ENCODE peak calls at places on chromosomes 4 and X, in five cellular contexts. P, Y, D, O and Q are unnamed samples.

GRCh38 chrX:41300758-41301437 is 33.1 kb upstream of the DDX3X start:
- DNase-seq in D (peak; percentile 42), O (no peak), Y (no peak), P (no peak), Q (no peak)

GRCh38 chrX:39871648-39872047 is 226.1 kb downstream of the BCOR start:
- DNase-seq in O (no peak), Y (no peak), D (no peak), P (no peak), Q (no peak)

GRCh38 chr4:71006203-71006907 is 12.9 kb downstream of the DCK start:
- DNase-seq in D (no peak), P (no peak), O (peak; percentile 57), Y (no peak), Q (no peak)

GRCh38 chrX:41922125-41922521 is 1.2 kb downstream of the CASK start:
- DNase-seq in O (no peak), Y (no peak), D (peak; percentile 32), P (no peak), Q (no peak)

GRCh38 chr4:2252530-2252924 is 9.4 kb downstream of the MXD4 start:
- DNase-seq in O (peak; percentile 13), P (no peak), Y (peak; percentile 49), D (no peak), Q (no peak)

GRCh38 chr4:56803473-56803872 is 18.0 kb downstream of the SPINK2 start:
- DNase-seq in Y (no peak), O (no peak), D (peak; percentile 15), P (no peak), Q (no peak)

GRCh38 chr4:117326091-117326490 is 240.7 kb upstream of the TRAM1L1 start:
- DNase-seq in Y (no peak), P (no peak), O (no peak), D (peak; percentile 6), Q (no peak)

GRCh38 chr4:143375326-143376073 is 38.8 kb downstream of the GAB1 start:
- DNase-seq in O (no peak), P (no peak), D (peak; percentile 55), Y (no peak), Q (no peak)

GRCh38 chr4:13700196-13701140 is 72.9 kb upstream of the BOD1L1 start:
- DNase-seq in P (no peak), D (peak; percentile 92), Y (no peak), O (no peak), Q (no peak)

GRCh38 chr4:84070293-84070692 is 428.8 kb downstream of the NKX6-1 start:
- DNase-seq in Y (no peak), O (no peak), P (no peak), D (no peak), Q (no peak)

GRCh38 chrX:50860518-50860917 is 46.5 kb upstream of the SHROOM4 start:
- DNase-seq in D (no peak), Y (no peak), O (no peak), P (no peak), Q (no peak)

GRCh38 chr4:184059099-184059498 is 154.0 kb downstream of the STOX2 start:
- DNase-seq in Y (no peak), P (no peak), O (no peak), D (no peak), Q (no peak)

GRCh38 chr4:111400736-111401135 is 744.5 kb upstream of the FAM241A start:
- DNase-seq in O (no peak), Y (no peak), D (peak; percentile 12), P (no peak), Q (no peak)

GRCh38 chrX:38561951-38562719 is 793 bp downstream of the TSPAN7 start:
- DNase-seq in Y (peak; percentile 53), P (no peak), O (no peak), D (no peak), Q (peak; percentile 12)

GRCh38 chrX:37995428-37995827 is 10.9 kb upstream of the SYTL5 start:
- DNase-seq in Y (no peak), O (no peak), P (no peak), D (no peak), Q (no peak)

GRCh38 chrX:87961471-87961870 is 443.9 kb downstream of the KLHL4 start:
- DNase-seq in P (no peak), D (peak; percentile 7), Y (no peak), O (no peak), Q (no peak)

GRCh38 chrX:123087326-123087725 is 96.8 kb upstream of the GRIA3 start:
- DNase-seq in Y (no peak), P (no peak), D (peak; percentile 14), O (no peak), Q (no peak)

GRCh38 chrX:20350598-20350997 is 83.9 kb upstream of the RPS6KA3 start:
- DNase-seq in O (no peak), P (no peak), D (no peak), Y (no peak), Q (no peak)

GRCh38 chr4:67103001-67103737 is 442.1 kb downstream of the CENPC start:
- DNase-seq in P (no peak), D (peak; percentile 10), Y (no peak), O (no peak), Q (no peak)

GRCh38 chrX:150062292-150063137 is 124.2 kb upstream of the EOLA2 start:
- DNase-seq in O (no peak), Y (no peak), D (peak; percentile 78), P (no peak), Q (no peak)

GRCh38 chrX:48632207-48632606 is 34.9 kb downstream of the WDR13 start:
- DNase-seq in Y (no peak), D (no peak), P (no peak), O (no peak), Q (no peak)

GRCh38 chrX:37060999-37061398 is 52.8 kb downstream of the FAM47C start:
- DNase-seq in D (peak; percentile 72), P (no peak), Y (no peak), O (peak; percentile 18), Q (no peak)

GRCh38 chr4:78476108-78476704 is 75.4 kb upstream of the ANXA3 start:
- DNase-seq in P (no peak), O (no peak), Y (no peak), D (no peak), Q (no peak)

GRCh38 chr4:188220006-188220405 is 80.8 kb downstream of the TRIML1 start:
- DNase-seq in P (no peak), O (no peak), D (no peak), Y (no peak), Q (no peak)

GRCh38 chr4:188214861-188215260 is 75.6 kb downstream of the TRIML1 start:
- DNase-seq in Y (no peak), P (no peak), O (no peak), D (no peak), Q (no peak)

GRCh38 chr4:188221090-188221489 is 81.8 kb downstream of the TRIML1 start:
- DNase-seq in D (peak; percentile 21), P (no peak), Y (no peak), O (no peak), Q (no peak)

DNA sequence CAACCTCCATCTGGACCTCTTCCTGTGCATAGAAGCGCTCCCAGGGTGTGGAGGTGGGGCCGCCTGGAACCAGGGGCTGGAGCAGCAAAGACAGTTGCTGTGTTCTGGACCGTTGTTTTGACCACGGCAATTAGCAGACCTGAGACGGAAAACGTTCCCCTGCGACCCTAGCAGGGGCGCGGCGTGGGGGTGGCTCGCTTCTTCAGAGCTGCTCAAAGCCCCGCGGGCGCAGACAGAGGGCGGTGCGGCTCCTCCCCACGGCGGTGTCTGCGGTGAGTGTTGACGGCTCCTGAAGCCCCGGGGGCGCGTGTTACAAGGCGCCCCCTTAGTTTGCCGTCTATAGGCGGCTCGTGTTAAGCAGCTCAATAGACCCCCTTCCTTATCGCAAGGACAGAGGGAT is 79.2 kb downstream of the TRIML1 start:
- DNase-seq in D (no peak), O (no peak), Y (peak; percentile 82), P (no peak), Q (no peak)
- TF ChIP-seq CTCF in D (no peak), O (no peak), Y (no peak), P (no peak), Q (no peak)

DNA sequence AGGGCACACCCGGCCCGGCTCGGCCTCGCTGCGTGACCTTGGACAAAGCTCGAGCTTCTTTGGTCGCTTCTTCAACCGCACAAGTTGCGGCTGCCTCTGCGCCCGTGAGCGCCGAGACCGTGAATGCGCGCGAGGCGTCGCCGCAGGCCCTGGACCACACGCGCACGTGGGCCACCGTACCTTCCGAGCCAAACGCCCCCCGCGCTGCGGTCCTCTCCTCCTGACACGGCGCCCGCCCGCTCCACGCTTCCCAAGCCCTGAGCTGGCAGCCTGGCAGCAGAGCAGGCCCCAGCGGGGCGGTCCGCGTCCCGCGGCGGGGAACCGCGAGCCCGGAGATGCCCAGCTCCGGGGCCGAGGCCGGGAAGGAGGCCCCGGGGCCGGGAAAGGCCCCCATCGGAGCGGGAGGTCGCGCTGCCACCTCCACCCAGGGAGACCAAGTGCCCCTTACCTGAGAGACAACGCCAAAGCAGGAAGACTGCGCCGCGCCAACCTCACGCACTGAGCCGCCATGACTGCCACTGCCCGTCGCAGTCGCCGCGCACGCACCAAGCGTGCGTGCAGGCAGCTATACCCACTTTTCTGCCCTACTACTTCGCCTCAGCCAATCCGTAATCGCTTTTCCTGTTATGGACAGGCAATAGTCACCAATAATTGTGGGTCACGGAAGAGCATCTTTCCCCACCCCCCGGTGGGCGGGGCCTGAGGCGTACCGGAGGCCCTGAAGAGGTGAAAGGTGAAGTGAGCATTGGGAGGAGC is at the start of gene GRPEL1:
- DNase-seq in P (peak; percentile 100), O (peak; percentile 98), Y (peak; percentile 93), D (peak; percentile 99), Q (peak; percentile 100)
- TF ChIP-seq CTCF in P (no peak), O (no peak), Y (peak; percentile 18), D (no peak), Q (no peak)

DNA sequence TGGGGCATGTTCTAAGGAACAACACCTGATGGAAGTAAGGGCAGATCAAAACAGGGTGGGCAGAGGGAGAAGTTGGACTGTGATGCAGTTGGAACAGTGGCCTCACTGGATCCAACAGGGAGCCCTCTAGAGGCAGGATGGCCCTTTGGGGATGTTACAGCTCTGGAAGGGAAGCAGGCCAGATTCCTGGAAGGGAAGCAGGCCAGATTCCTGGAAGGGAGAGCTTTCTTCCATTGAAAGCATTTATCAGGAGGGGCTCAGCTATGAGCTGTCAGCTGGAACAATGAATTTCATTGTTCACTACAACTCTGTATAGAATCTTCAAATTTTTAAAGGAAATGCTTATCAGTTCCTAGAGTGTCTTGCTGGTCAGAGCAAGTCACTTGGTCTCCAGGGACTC is 17.7 kb downstream of the IL15 start:
- DNase-seq in O (no peak), D (peak; percentile 65), Y (no peak), P (no peak), Q (no peak)
- TF ChIP-seq CTCF in O (peak; percentile 24), D (peak; percentile 84), Y (peak; percentile 25), P (no peak), Q (peak; percentile 58)

GRCh38 chr4:159190646-159191045 is 87.8 kb downstream of the RAPGEF2 start:
- DNase-seq in Y (no peak), P (no peak), O (no peak), D (no peak), Q (no peak)

GRCh38 chr4:159188646-159189045 is 85.8 kb downstream of the RAPGEF2 start:
- DNase-seq in P (no peak), D (no peak), O (no peak), Y (no peak), Q (no peak)

GRCh38 chr4:159195400-159195799 is 92.5 kb downstream of the RAPGEF2 start:
- DNase-seq in O (no peak), D (no peak), P (no peak), Y (no peak), Q (no peak)

GRCh38 chr4:159193256-159193655 is 90.4 kb downstream of the RAPGEF2 start:
- DNase-seq in D (no peak), O (no peak), P (no peak), Y (no peak), Q (no peak)

GRCh38 chr4:159191989-159192388 is 89.1 kb downstream of the RAPGEF2 start:
- DNase-seq in D (peak; percentile 81), P (no peak), O (no peak), Y (no peak), Q (no peak)
- TF ChIP-seq CTCF in D (peak; percentile 79), P (no peak), O (peak; percentile 37), Y (peak; percentile 29), Q (peak; percentile 43)